ENCODE peak calls at places on chromosomes 16 and 17, in six cellular contexts. P is GM04504; C is lower lobe of right lung; M is T-helper 1 cell; J is stimulated activated CD4-positive, alpha-beta T cell treated with anti-CD3 and anti-CD28 coated beads, Interleukin-2, amount 100 ng/mL, for 24 hours; R is skeletal muscle cell. Y is an unnamed sample.

GRCh38 chr17:79622201-79622601 is 11.3 kb upstream of the RBFOX3 start:
- DNase-seq in R (no peak), C (peak; percentile 18), J (no peak), M (no peak), P (no peak), Y (no peak)

GRCh38 chr16:62156971-62157370 is 120.7 kb upstream of the CDH8 start:
- DNase-seq in C (no peak), R (no peak), J (no peak), M (no peak), P (no peak), Y (no peak)

GRCh38 chr17:64174686-64175456 is 44.9 kb upstream of the ERN1 start:
- DNase-seq in M (no peak), R (no peak), C (peak; percentile 72), P (no peak), J (no peak), Y (peak; percentile 26)

GRCh38 chr16:1778200-1779179 is 3.9 kb downstream of the SPSB3 start:
- DNase-seq in J (no peak), M (peak; percentile 2), P (no peak), C (no peak), R (no peak), Y (no peak)

GRCh38 chr16:50771366-50771765 is 29.5 kb downstream of the CYLD start:
- DNase-seq in M (no peak), R (peak; percentile 11), C (no peak), J (no peak), P (peak; percentile 33), Y (peak; percentile 28)

GRCh38 chr17:17983776-17984175 is 11.1 kb downstream of the DRC3 start:
- DNase-seq in M (no peak), C (no peak), R (no peak), P (no peak), J (no peak), Y (no peak)

GRCh38 chr16:12763517-12763916 is 40.2 kb downstream of the CPPED1 start:
- DNase-seq in P (no peak), J (no peak), C (no peak), R (no peak), M (no peak), Y (no peak)

GRCh38 chr16:70746708-70747424 is 54.1 kb downstream of the VAC14 start:
- DNase-seq in R (peak; percentile 70), J (no peak), M (no peak), P (peak; percentile 78), C (peak; percentile 84), Y (peak; percentile 88)

GRCh38 chr16:87219287-87219909 is 97.8 kb downstream of the C16orf95 start:
- DNase-seq in J (no peak), C (no peak), P (no peak), M (no peak), R (no peak), Y (no peak)

GRCh38 chr16:12586701-12587100 is 217.0 kb downstream of the CPPED1 start:
- DNase-seq in J (no peak), C (no peak), M (no peak), P (no peak), R (no peak), Y (no peak)

GRCh38 chr17:42347198-42347597 is 41.0 kb downstream of the STAT3 start:
- DNase-seq in J (no peak), C (no peak), P (peak; percentile 89), M (no peak), R (no peak), Y (peak; percentile 70)

GRCh38 chr16:30758988-30759461 is 2.8 kb downstream of the CFAP119 start:
- DNase-seq in J (no peak), M (no peak), R (no peak), P (no peak), C (no peak), Y (no peak)

GRCh38 chr17:77217136-77217535 is 76.4 kb downstream of the SEC14L1 start:
- DNase-seq in C (no peak), M (no peak), P (no peak), R (no peak), J (no peak), Y (no peak)

GRCh38 chr16:86527366-86527765 is 17.0 kb downstream of the FOXF1 start:
- DNase-seq in R (no peak), P (no peak), J (no peak), M (no peak), C (no peak), Y (no peak)

GRCh38 chr17:63035271-63035670 is 69.2 kb downstream of the TANC2 start:
- DNase-seq in J (no peak), M (no peak), C (no peak), P (peak; percentile 39), R (peak; percentile 88), Y (peak; percentile 74)

GRCh38 chr17:66507103-66507923 is 204.9 kb downstream of the PRKCA start:
- DNase-seq in M (no peak), P (peak; percentile 33), J (no peak), C (no peak), R (no peak), Y (peak; percentile 31)

GRCh38 chr17:49707246-49707607 is 537 bp downstream of the SLC35B1 start:
- DNase-seq in C (no peak), R (no peak), J (peak; percentile 40), M (peak; percentile 31), P (no peak), Y (no peak)

GRCh38 chr16:87058728-87059250 is 258.4 kb downstream of the C16orf95 start:
- DNase-seq in M (no peak), P (no peak), C (no peak), R (no peak), J (no peak), Y (no peak)

GRCh38 chr17:34434065-34434464 is 71.0 kb upstream of the CCL1 start:
- DNase-seq in M (no peak), R (no peak), C (no peak), J (no peak), P (no peak), Y (no peak)

GRCh38 chr17:33142703-33143299 is 150.3 kb downstream of the ASIC2 start:
- DNase-seq in J (no peak), P (no peak), M (no peak), C (no peak), R (no peak), Y (peak; percentile 2)

GRCh38 chr17:67729903-67730302 is 12.2 kb downstream of the NOL11 start:
- DNase-seq in R (no peak), P (no peak), M (no peak), C (no peak), J (no peak), Y (no peak)

GRCh38 chr17:49278076-49278475 is 47.5 kb upstream of the PHOSPHO1 start:
- DNase-seq in R (no peak), J (no peak), P (no peak), M (no peak), C (no peak), Y (no peak)

GRCh38 chr16:19093631-19094541 is 19.9 kb upstream of the ITPRIPL2 start:
- DNase-seq in R (no peak), P (no peak), M (no peak), C (no peak), J (no peak), Y (no peak)

GRCh38 chr17:27466748-27467375 is 10.6 kb downstream of the KSR1 start:
- DNase-seq in C (peak; percentile 63), J (peak; percentile 81), R (no peak), M (peak; percentile 9), P (no peak), Y (no peak)

GRCh38 chr17:13346996-13347762 is 254.6 kb downstream of the HS3ST3A1 start:
- DNase-seq in J (no peak), M (no peak), R (peak; percentile 93), C (no peak), P (peak; percentile 88), Y (peak; percentile 98)

GRCh38 chr16:18931756-18932155 is 5.5 kb upstream of the SMG1 start:
- DNase-seq in J (no peak), R (no peak), C (no peak), M (no peak), P (no peak), Y (no peak)

GRCh38 chr16:71282943-71283342 is 6.3 kb downstream of the CMTR2 start:
- DNase-seq in J (no peak), R (no peak), P (no peak), C (no peak), M (no peak), Y (no peak)

GRCh38 chr16:7397901-7398300 is 65.3 kb downstream of the RBFOX1 start:
- DNase-seq in C (no peak), J (no peak), P (no peak), R (peak; percentile 64), M (no peak), Y (no peak)

GRCh38 chr17:75684249-75684648 is 17.1 kb downstream of the SAP30BP start:
- DNase-seq in P (no peak), R (no peak), J (no peak), M (no peak), C (no peak), Y (no peak)

GRCh38 chr16:54867302-54867832 is 63.3 kb upstream of the IRX5 start:
- DNase-seq in R (no peak), M (no peak), C (no peak), P (no peak), J (no peak), Y (no peak)

GRCh38 chr17:48647103-48647963 is 21.2 kb upstream of the HOXB9 start:
- DNase-seq in C (no peak), M (no peak), J (no peak), P (no peak), R (no peak), Y (no peak)

GRCh38 chr17:57085448-57086068 is 512 bp downstream of the AKAP1 start:
- DNase-seq in P (no peak), J (peak; percentile 64), R (no peak), M (peak; percentile 62), C (peak; percentile 77), Y (no peak)

GRCh38 chr16:14354561-14355351 is 275.3 kb downstream of the PARN start:
- DNase-seq in C (no peak), R (no peak), P (no peak), J (peak; percentile 36), M (no peak), Y (no peak)

GRCh38 chr17:82565551-82565950 is 46.0 kb downstream of the FOXK2 start:
- DNase-seq in C (peak; percentile 10), R (no peak), P (no peak), M (no peak), J (no peak), Y (no peak)

GRCh38 chr16:87608400-87608985 is 6.2 kb downstream of the JPH3 start:
- DNase-seq in R (no peak), M (no peak), P (peak; percentile 35), J (peak; percentile 43), C (no peak), Y (no peak)

GRCh38 chr16:65002265-65002664 is 119.6 kb downstream of the CDH11 start:
- DNase-seq in M (no peak), R (peak; percentile 65), J (no peak), C (no peak), P (peak; percentile 64), Y (peak; percentile 49)

GRCh38 chr16:35744716-35745115 is 2285.3 kb downstream of the TP53TG3F start:
- DNase-seq in C (no peak), J (no peak), M (no peak), R (no peak), P (no peak), Y (no peak)

Y was measured in HS-5.